ENCODE peak calls at places on chromosomes 6 and 20, in five cellular contexts. M is effector memory CD8-positive, alpha-beta T cell; J is HEK293T; P is MV-4-11; T is stimulated activated CD4-positive, alpha-beta T cell treated with anti-CD3 and anti-CD28 coated beads, Interleukin-1b, Interleukin-23, amount 100 ng/mL, for 1 hour. S is an unnamed sample.

GRCh38 chr6:18386302-18386976 is 711 bp upstream of the RNF144B start:
- DNase-seq in M (no peak), T (no peak), J (no peak), P (no peak), S (no peak)

GRCh38 chr20:50120935-50121693 is 8.2 kb upstream of the UBE2V1 start:
- DNase-seq in M (peak), P (peak), J (peak), T (peak), S (no peak)

GRCh38 chr6:82712826-82713225 is 349.2 kb downstream of the TPBG start:
- DNase-seq in M (no peak), J (peak), P (peak), T (no peak), S (no peak)

GRCh38 chr20:5656136-5656535 is 94.1 kb upstream of the SHLD1 start:
- DNase-seq in T (no peak), M (no peak), P (no peak), J (no peak), S (no peak)

GRCh38 chr20:10060223-10060622 is 25.4 kb downstream of the ANKEF1 start:
- DNase-seq in P (peak), T (no peak), J (no peak), M (no peak), S (no peak)

GRCh38 chr6:101597711-101598110 is 204.2 kb downstream of the GRIK2 start:
- DNase-seq in J (no peak), P (no peak), M (no peak), T (no peak), S (no peak)

GRCh38 chr6:6820688-6821238 is 232.2 kb downstream of the LY86 start:
- DNase-seq in T (no peak), M (no peak), P (no peak), J (no peak), S (no peak)

GRCh38 chr6:143204045-143204444 is 143.4 kb downstream of the AIG1 start:
- DNase-seq in M (no peak), J (no peak), T (no peak), P (peak), S (no peak)

GRCh38 chr20:62473717-62474584 is 1.8 kb downstream of the GATA5 start:
- DNase-seq in J (no peak), T (no peak), M (no peak), P (no peak), S (no peak)

GRCh38 chr6:73011945-73012344 is 213.4 kb downstream of the KHDC1L start:
- DNase-seq in J (no peak), M (no peak), P (no peak), T (no peak), S (no peak)

GRCh38 chr20:7248392-7248992 is 481.0 kb downstream of the BMP2 start:
- DNase-seq in M (no peak), J (no peak), P (no peak), T (no peak), S (no peak)

GRCh38 chr6:169805242-169805838 is 53.9 kb downstream of the ERMARD start:
- DNase-seq in T (no peak), J (no peak), M (no peak), P (peak), S (peak)

GRCh38 chr6:24583463-24584389 is 62.3 kb downstream of the KIAA0319 start:
- DNase-seq in J (peak), T (peak), M (peak), P (peak), S (no peak)

GRCh38 chr6:38404900-38405556 is 234.7 kb downstream of the BTBD9 start:
- DNase-seq in M (no peak), J (no peak), P (no peak), T (no peak), S (no peak)

GRCh38 chr20:47360489-47361267 is 4.2 kb upstream of the ZMYND8 start:
- DNase-seq in J (peak), M (no peak), T (no peak), P (peak), S (peak)

GRCh38 chr6:41181566-41181965 is 18.6 kb upstream of the TREM2 start:
- DNase-seq in J (no peak), T (no peak), P (no peak), M (no peak), S (no peak)

GRCh38 chr6:168988801-168989200 is 264.8 kb downstream of the THBS2 start:
- DNase-seq in M (no peak), P (no peak), J (no peak), T (no peak), S (no peak)

S was measured in ascending aorta.